ENCODE peak calls at places on chromosomes 2 and 18, in five cellular contexts. R is endodermal cell, S is A549, Q is Caco-2, T is IMR-90. P is an unnamed sample.

GRCh38 chr2:44515416-44515815 is 153.7 kb downstream of the CAMKMT start:
- DNase-seq in T (no peak), R (no peak), S (no peak), Q (no peak), P (no peak)

GRCh38 chr2:180495606-180496005 is 484.8 kb upstream of the UBE2E3 start:
- DNase-seq in S (no peak), R (no peak), Q (no peak), T (peak), P (no peak)

GRCh38 chr18:43772907-43773306 is 495.6 kb upstream of the SYT4 start:
- DNase-seq in T (no peak), S (no peak), R (no peak), Q (no peak), P (no peak)

GRCh38 chr2:20151116-20151571 is 73.8 kb downstream of the SDC1 start:
- DNase-seq in S (no peak), R (peak), Q (no peak), T (no peak), P (no peak)

GRCh38 chr18:56748698-56749268 is 97.6 kb downstream of the WDR7 start:
- DNase-seq in T (peak), Q (peak), S (peak), R (no peak), P (peak)

GRCh38 chr2:54240515-54241219 is 15.4 kb downstream of the TSPYL6 start:
- DNase-seq in S (no peak), T (peak), R (peak), Q (no peak), P (no peak)

GRCh38 chr2:76953733-76954347 is 568.3 kb downstream of the LRRTM4 start:
- DNase-seq in S (no peak), Q (peak), T (peak), R (peak), P (peak)

GRCh38 chr2:102251042-102251848 is 60.1 kb upstream of the IL1RL1 start:
- DNase-seq in R (peak), Q (no peak), T (no peak), S (peak), P (no peak)

GRCh38 chr2:132496566-132496965 is 80.0 kb downstream of the GPR39 start:
- DNase-seq in Q (no peak), S (no peak), T (no peak), R (no peak), P (no peak)

GRCh38 chr2:128475427-128476211 is 157.0 kb upstream of the HS6ST1 start:
- DNase-seq in R (peak), S (no peak), T (no peak), Q (no peak), P (no peak)

GRCh38 chr2:180327185-180327584 is 320.1 kb upstream of the CWC22 start:
- DNase-seq in R (no peak), Q (no peak), T (no peak), S (no peak), P (no peak)

GRCh38 chr2:205293559-205293958 is 388.7 kb upstream of the NRP2 start:
- DNase-seq in R (no peak), Q (no peak), T (no peak), S (no peak), P (no peak)

GRCh38 chr2:23698116-23698732 is 228.7 kb downstream of the ATAD2B start:
- DNase-seq in Q (no peak), R (no peak), S (no peak), T (no peak), P (no peak)

GRCh38 chr18:29596959-29597358 is 1420.0 kb upstream of the CDH2 start:
- DNase-seq in R (no peak), T (no peak), Q (no peak), S (no peak), P (no peak)

GRCh38 chr2:165193178-165193777 is 10.6 kb downstream of the SCN3A start:
- DNase-seq in R (no peak), Q (no peak), T (no peak), S (no peak), P (no peak)

GRCh38 chr2:176457486-176457885 is 188.2 kb downstream of the MTX2 start:
- DNase-seq in T (no peak), Q (no peak), R (no peak), S (no peak), P (no peak)

GRCh38 chr18:845152-845819 is 33.2 kb upstream of the YES1 start:
- DNase-seq in T (peak), Q (no peak), R (no peak), S (peak), P (no peak)

GRCh38 chr2:18949871-18950597 is 360.7 kb upstream of the NT5C1B start:
- DNase-seq in T (peak), S (peak), R (no peak), Q (no peak), P (no peak)

GRCh38 chr2:83054751-83055150 is 1404.3 kb downstream of the SUCLG1 start:
- DNase-seq in R (no peak), Q (no peak), T (peak), S (no peak), P (no peak)

GRCh38 chr2:211103989-211104388 is 547.6 kb downstream of the CPS1 start:
- DNase-seq in R (no peak), Q (no peak), T (no peak), S (no peak), P (no peak)

GRCh38 chr18:30485078-30485477 is 557.5 kb downstream of the DSC3 start:
- DNase-seq in T (no peak), S (no peak), Q (no peak), R (no peak), P (no peak)

GRCh38 chr18:67425724-67426123 is 90.8 kb downstream of the DSEL start:
- DNase-seq in S (peak), Q (no peak), R (no peak), T (peak), P (peak)

GRCh38 chr2:151043484-151043883 is 218.2 kb downstream of the RBM43 start:
- DNase-seq in S (no peak), R (no peak), T (peak), Q (no peak), P (peak)

GRCh38 chr2:101770672-101771071 is 73.2 kb downstream of the MAP4K4 start:
- DNase-seq in T (peak), R (peak), Q (peak), S (peak), P (no peak)

GRCh38 chr18:48412339-48412929 is 3.3 kb upstream of the ZBTB7C start:
- DNase-seq in T (no peak), S (peak), R (peak), Q (peak), P (no peak)

GRCh38 chr2:231246171-231246842 is 47.9 kb downstream of the ARMC9 start:
- DNase-seq in R (no peak), Q (no peak), T (no peak), S (no peak), P (no peak)

GRCh38 chr2:153101187-153101586 is 377.4 kb downstream of the RPRM start:
- DNase-seq in T (no peak), R (no peak), S (no peak), Q (no peak), P (peak)

GRCh38 chr2:20081841-20082240 is 30.4 kb upstream of the LAPTM4A start:
- DNase-seq in R (no peak), Q (no peak), T (no peak), S (no peak), P (no peak)

GRCh38 chr2:65710356-65710755 is 278.0 kb upstream of the SPRED2 start:
- DNase-seq in T (no peak), S (no peak), Q (no peak), R (no peak), P (no peak)

GRCh38 chr18:74540689-74541421 is 6.6 kb downstream of the CNDP1 start:
- DNase-seq in Q (no peak), R (peak), T (peak), S (no peak), P (no peak)

DNA sequence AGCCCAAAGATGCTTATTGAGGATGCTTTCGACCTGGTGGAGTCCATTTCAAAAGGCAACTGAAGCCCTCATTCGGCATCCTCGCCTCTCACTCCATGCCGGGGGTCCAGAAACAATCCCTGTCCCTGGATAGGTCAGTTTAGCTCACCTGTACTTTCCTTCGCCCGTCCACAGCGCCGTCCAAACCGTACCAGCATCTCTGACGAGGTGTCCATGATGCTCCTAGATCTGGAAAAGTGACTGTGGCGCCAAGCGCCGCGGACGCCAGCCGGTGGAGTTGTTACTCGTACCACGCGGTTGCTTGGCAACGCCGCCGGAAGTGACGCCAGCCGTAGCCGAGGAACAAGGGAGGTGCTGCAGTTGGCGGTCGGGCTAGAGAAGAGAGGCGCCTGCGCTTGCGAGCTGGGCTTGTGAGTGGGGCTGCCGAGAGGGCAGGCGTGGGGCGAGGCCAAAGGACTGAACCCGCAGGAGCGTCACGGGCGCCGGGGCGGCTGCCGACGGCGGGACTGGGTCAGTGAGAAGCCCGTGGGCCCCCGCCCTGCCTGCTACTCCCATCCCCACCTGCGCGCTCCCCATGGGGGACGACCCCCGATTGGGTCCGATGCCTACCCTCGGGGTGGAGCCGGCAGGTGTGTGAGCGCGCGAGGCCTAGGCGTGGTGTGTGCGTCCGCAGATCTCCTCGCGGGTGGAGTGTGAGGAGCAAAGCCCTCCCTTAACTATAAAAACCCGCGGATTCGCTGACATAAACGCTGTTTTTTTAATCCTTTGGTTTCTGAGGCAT is at the start of the genes CFAP210 and PHOSPHO2:
- DNase-seq in S (peak), R (peak), T (peak), Q (peak), P (peak)
- TF ChIP-seq CTCF in S (no peak), R (no peak), T (no peak), Q (no peak), P (no peak)

GRCh38 chr2:236177967-236178909 is 10.1 kb upstream of the GBX2 start:
- DNase-seq in T (peak), S (peak), Q (peak), R (peak), P (no peak)
- H3K4me3 ChIP-seq in T (peak), S (peak), Q (peak), R (peak), P (peak)

GRCh38 chr18:9708057-9708881 is at the start of gene RAB31:
- DNase-seq in T (peak), S (peak), R (peak), Q (peak), P (no peak)
- TF ChIP-seq CTCF in T (peak), S (no peak), R (no peak), Q (peak), P (no peak)

DNA sequence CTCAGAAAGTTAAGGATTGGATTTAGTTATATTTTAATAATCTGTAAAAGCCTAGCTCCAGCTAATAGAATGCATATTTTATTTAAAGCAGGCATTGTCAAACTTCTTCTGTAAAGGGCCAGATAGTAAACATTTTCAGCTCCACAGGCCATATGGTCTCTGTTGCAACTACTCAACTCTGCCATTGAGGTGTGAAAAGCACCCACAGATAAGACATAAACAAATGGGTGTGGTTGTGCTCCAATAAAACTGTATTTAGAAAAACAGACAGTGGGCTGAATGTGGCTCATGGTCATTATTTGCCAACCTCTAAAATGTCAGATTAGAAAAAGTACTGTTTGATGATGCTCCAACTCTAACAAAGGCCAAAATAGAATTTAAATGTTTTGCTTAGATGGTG is 519.9 kb downstream of the RNF144A start:
- DNase-seq in R (no peak), Q (no peak), T (no peak), S (no peak), P (no peak)
- H3K4me3 ChIP-seq in R (no peak), Q (no peak), T (no peak), S (no peak), P (no peak)

GRCh38 chr2:232340171-232340935 is 38.2 kb upstream of the ALPP start:
- DNase-seq in R (no peak), S (no peak), T (no peak), Q (no peak), P (no peak)

GRCh38 chr2:232341061-232341738 is 37.4 kb upstream of the ALPP start:
- DNase-seq in R (no peak), S (no peak), T (no peak), Q (peak), P (no peak)

GRCh38 chr2:232336956-232337700 is 41.4 kb upstream of the ALPP start:
- DNase-seq in S (no peak), T (no peak), R (no peak), Q (no peak), P (no peak)

GRCh38 chr2:232338759-232339106 is 39.8 kb upstream of the ALPP start:
- DNase-seq in T (no peak), R (no peak), S (no peak), Q (no peak), P (no peak)

DNA sequence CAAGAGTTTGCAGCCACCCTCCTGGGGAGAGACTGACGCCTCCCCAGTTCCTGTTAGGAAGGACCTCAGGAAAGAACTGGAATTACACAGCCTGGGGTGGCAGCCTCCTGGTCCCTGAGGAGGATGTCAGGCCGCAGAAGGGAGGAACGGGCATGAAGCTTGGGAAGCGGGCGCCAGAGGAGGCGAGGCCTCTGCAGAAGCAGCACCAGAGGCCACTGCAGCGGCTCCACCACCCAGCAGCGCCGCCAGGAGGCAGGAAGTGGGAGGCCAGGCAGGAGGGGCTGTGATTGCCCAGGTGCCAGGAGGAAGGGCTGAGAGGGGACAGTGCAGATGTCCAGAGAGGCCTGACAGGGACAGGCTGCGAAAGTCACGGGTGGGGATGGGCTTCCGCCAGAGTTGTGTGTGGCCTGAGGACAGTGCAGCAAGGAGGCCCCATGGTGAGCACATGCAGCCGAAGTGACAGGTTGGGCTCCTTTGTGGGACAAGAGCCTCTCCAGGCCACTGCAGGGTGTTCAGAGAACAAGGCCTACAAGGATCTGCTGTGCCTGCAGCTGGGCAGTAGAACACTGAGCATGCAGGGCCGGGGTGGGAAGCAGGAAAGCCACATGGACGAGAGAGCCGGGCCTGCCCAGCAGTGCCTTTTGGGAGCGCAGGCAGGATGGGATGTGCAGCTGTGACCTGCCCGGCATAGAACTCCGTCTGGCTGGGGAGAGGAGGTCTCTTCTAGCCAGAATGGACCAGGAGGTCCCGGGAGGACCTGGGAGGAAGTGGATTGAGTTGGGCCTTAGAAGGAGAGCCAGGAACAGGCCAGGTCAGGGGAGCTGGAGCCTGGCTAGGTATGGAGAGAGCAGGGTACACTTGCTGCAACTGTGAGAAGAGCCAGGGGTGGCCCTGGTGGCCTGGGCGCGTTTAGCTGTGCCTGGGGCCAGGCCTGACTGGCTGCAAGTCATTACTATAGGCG is 39.1 kb upstream of the ALPP start:
- DNase-seq in T (no peak), S (no peak), R (peak), Q (no peak), P (no peak)
- TF ChIP-seq CTCF in T (no peak), S (no peak), R (peak), Q (no peak), P (no peak)

P was measured in epithelial cell of proximal tubule.